ENCODE peak calls at places on chromosomes 7 and 10, in four cellular contexts. A is RWPE1, L is NCI-H2081 treated with DMSO at 0.1 percent for 48 hours, C is pulmonary artery endothelial cell. I is an unnamed sample.

GRCh38 chr10:84525120-84525806 is 196.9 kb downstream of the CCSER2 start:
- DNase-seq in L (no peak), C (peak; percentile 89), A (no peak), I (no peak)

GRCh38 chr10:110226926-110227641 is 19.7 kb downstream of the MXI1 start:
- DNase-seq in A (peak; percentile 88), L (no peak), C (no peak), I (peak; percentile 85)

GRCh38 chr7:6015917-6016652 is 7.0 kb downstream of the AIMP2 start:
- DNase-seq in A (peak; percentile 20), L (no peak), C (no peak), I (peak; percentile 84)

GRCh38 chr7:114085592-114086490 is 167.0 kb upstream of the PPP1R3A start:
- DNase-seq in C (no peak), A (peak; percentile 31), L (peak; percentile 67), I (peak; percentile 18)

GRCh38 chr7:16991551-16991950 is 109.8 kb upstream of the AGR3 start:
- DNase-seq in A (no peak), L (no peak), C (no peak), I (no peak)

GRCh38 chr7:68186072-68186471 is 1189.4 kb downstream of the TYW1 start:
- DNase-seq in A (no peak), C (no peak), L (peak; percentile 67), I (no peak)

GRCh38 chr7:34298492-34298891 is 359.5 kb upstream of the NPSR1 start:
- DNase-seq in C (no peak), L (no peak), A (no peak), I (no peak)

GRCh38 chr10:93993414-93993781 is 333 bp upstream of the PLCE1 start:
- DNase-seq in C (no peak), A (no peak), L (no peak), I (no peak)

GRCh38 chr7:91517408-91517807 is 253.2 kb downstream of the FZD1 start:
- DNase-seq in A (no peak), L (no peak), C (no peak), I (no peak)

GRCh38 chr10:102624751-102625330 is 19.4 kb upstream of the TRIM8 start:
- DNase-seq in A (no peak), L (no peak), C (no peak), I (no peak)